ENCODE peak calls at places on chromosome 21, in eight cellular contexts. N is WERI-Rb-1, I is heart left ventricle, R is fibroblast of mammary gland, M is ascending aorta, X is IMR-90, E is tibial nerve, P is choroid plexus epithelial cell. A is an unnamed sample.

GRCh38 chr21:17900281-17900989 is 81.3 kb upstream of the C21orf91 start:
- DNase-seq in N (peak), I (peak), R (no peak), M (no peak), X (no peak), E (no peak), P (no peak), A (no peak)

GRCh38 chr21:37829447-37829846 is 86.8 kb downstream of the KCNJ6 start:
- DNase-seq in N (peak), I (no peak), R (peak), M (no peak), X (peak), E (no peak), P (no peak), A (no peak)

GRCh38 chr21:41024341-41025056 is 143.5 kb upstream of the BACE2 start:
- DNase-seq in N (no peak), I (no peak), R (no peak), M (no peak), X (no peak), E (no peak), P (no peak), A (no peak)

GRCh38 chr21:41802684-41803083 is 35.8 kb upstream of the RIPK4 start:
- DNase-seq in N (no peak), I (peak), R (peak), M (no peak), X (no peak), E (peak), P (no peak), A (no peak)

GRCh38 chr21:41706678-41707077 is 60.2 kb downstream of the RIPK4 start:
- DNase-seq in N (no peak), I (no peak), R (peak), M (no peak), X (peak), E (no peak), P (peak), A (no peak)

GRCh38 chr21:42711667-42712066 is 58.2 kb downstream of the PDE9A start:
- DNase-seq in N (no peak), I (no peak), R (no peak), M (no peak), X (no peak), E (no peak), P (no peak), A (no peak)

GRCh38 chr21:43375827-43376795 is 50.8 kb downstream of the SIK1 start:
- DNase-seq in N (no peak), I (no peak), R (no peak), M (no peak), X (no peak), E (no peak), P (no peak), A (no peak)

GRCh38 chr21:42093991-42094417 is 22.9 kb downstream of the UMODL1 start:
- DNase-seq in N (no peak), I (no peak), R (peak), M (peak), X (peak), E (no peak), P (peak), A (no peak)

GRCh38 chr21:38905751-38906150 is 100.0 kb downstream of the ETS2 start:
- DNase-seq in N (no peak), I (no peak), R (no peak), M (no peak), X (no peak), E (no peak), P (no peak), A (no peak)

GRCh38 chr21:38691626-38692025 is 114.1 kb upstream of the ETS2 start:
- DNase-seq in N (no peak), I (no peak), R (no peak), M (no peak), X (no peak), E (no peak), P (no peak), A (no peak)

GRCh38 chr21:38798481-38798882 is 7.2 kb upstream of the ETS2 start:
- DNase-seq in N (no peak), I (no peak), R (no peak), M (no peak), X (no peak), E (no peak), P (peak), A (no peak)

GRCh38 chr21:41653944-41654625 is 112.8 kb downstream of the RIPK4 start:
- DNase-seq in N (no peak), I (no peak), R (peak), M (no peak), X (peak), E (no peak), P (peak), A (no peak)

GRCh38 chr21:40029888-40030287 is 162.7 kb downstream of the PCP4 start:
- DNase-seq in N (no peak), I (no peak), R (no peak), M (no peak), X (no peak), E (no peak), P (no peak), A (no peak)

GRCh38 chr21:37407719-37408455 is 41.3 kb downstream of the DYRK1A start:
- DNase-seq in N (no peak), I (no peak), R (peak), M (no peak), X (peak), E (no peak), P (peak), A (no peak)

GRCh38 chr21:38766987-38767722 is 38.6 kb upstream of the ETS2 start:
- DNase-seq in N (no peak), I (no peak), R (no peak), M (no peak), X (no peak), E (no peak), P (no peak), A (no peak)

GRCh38 chr21:38255718-38256117 is 1.1 kb upstream of the KCNJ15 start:
- DNase-seq in N (no peak), I (no peak), R (no peak), M (no peak), X (no peak), E (no peak), P (no peak), A (no peak)

GRCh38 chr21:21907271-21907670 is 909.1 kb downstream of the NCAM2 start:
- DNase-seq in N (no peak), I (no peak), R (no peak), M (no peak), X (no peak), E (no peak), P (peak), A (no peak)

GRCh38 chr21:31530364-31530763 is 129.1 kb upstream of the SOD1 start:
- DNase-seq in N (no peak), I (no peak), R (no peak), M (no peak), X (no peak), E (no peak), P (no peak), A (no peak)

GRCh38 chr21:20207335-20207734 is 790.9 kb upstream of the NCAM2 start:
- DNase-seq in N (no peak), I (no peak), R (no peak), M (no peak), X (no peak), E (no peak), P (no peak), A (no peak)

GRCh38 chr21:27423073-27423472 is 456.2 kb upstream of the ADAMTS5 start:
- DNase-seq in N (no peak), I (peak), R (peak), M (peak), X (peak), E (peak), P (peak), A (no peak)

GRCh38 chr21:36729301-36729970 is 30.5 kb downstream of the SIM2 start:
- DNase-seq in N (no peak), I (no peak), R (no peak), M (no peak), X (no peak), E (no peak), P (no peak), A (no peak)

GRCh38 chr21:14096577-14096976 is 114.2 kb downstream of the LIPI start:
- DNase-seq in N (no peak), I (no peak), R (no peak), M (no peak), X (no peak), E (no peak), P (no peak), A (no peak)

GRCh38 chr21:15060776-15061175 is 4.0 kb downstream of the NRIP1 start:
- DNase-seq in N (no peak), I (no peak), R (no peak), M (no peak), X (peak), E (no peak), P (peak), A (no peak)

GRCh38 chr21:14968821-14969220 is 96.0 kb downstream of the NRIP1 start:
- DNase-seq in N (no peak), I (no peak), R (no peak), M (no peak), X (peak), E (no peak), P (peak), A (no peak)

GRCh38 chr21:32515869-32516268 is 69.5 kb downstream of the TCP10L start:
- DNase-seq in N (no peak), I (no peak), R (peak), M (no peak), X (peak), E (no peak), P (peak), A (no peak)

GRCh38 chr21:31521515-31521914 is 138.0 kb upstream of the SOD1 start:
- DNase-seq in N (no peak), I (no peak), R (no peak), M (no peak), X (no peak), E (no peak), P (no peak), A (no peak)

GRCh38 chr21:42525228-42525604 is 11.6 kb downstream of the SLC37A1 start:
- DNase-seq in N (no peak), I (no peak), R (peak), M (no peak), X (peak), E (no peak), P (peak), A (no peak)

GRCh38 chr21:38354231-38354630 is 97.4 kb downstream of the KCNJ15 start:
- DNase-seq in N (no peak), I (no peak), R (no peak), M (no peak), X (no peak), E (no peak), P (no peak), A (no peak)

GRCh38 chr21:39613029-39613934 is 542 bp downstream of the B3GALT5 start:
- DNase-seq in N (no peak), I (no peak), R (no peak), M (no peak), X (no peak), E (no peak), P (peak), A (no peak)

GRCh38 chr21:36297938-36298572 is 21.9 kb upstream of the MORC3 start:
- DNase-seq in N (no peak), I (peak), R (no peak), M (no peak), X (peak), E (peak), P (peak), A (no peak)

GRCh38 chr21:27645285-27645684 is 678.4 kb upstream of the ADAMTS5 start:
- DNase-seq in N (no peak), I (no peak), R (peak), M (no peak), X (peak), E (no peak), P (peak), A (no peak)

GRCh38 chr21:25385912-25386474 is 221.3 kb downstream of the MRPL39 start:
- DNase-seq in N (no peak), I (no peak), R (peak), M (no peak), X (peak), E (no peak), P (peak), A (peak)

GRCh38 chr21:37675202-37675801 is 241.0 kb downstream of the KCNJ6 start:
- DNase-seq in N (peak), I (peak), R (peak), M (no peak), X (peak), E (peak), P (peak), A (peak)

GRCh38 chr21:25186278-25186677 is 421.0 kb downstream of the MRPL39 start:
- DNase-seq in N (no peak), I (no peak), R (no peak), M (no peak), X (no peak), E (no peak), P (no peak), A (no peak)

DNA sequence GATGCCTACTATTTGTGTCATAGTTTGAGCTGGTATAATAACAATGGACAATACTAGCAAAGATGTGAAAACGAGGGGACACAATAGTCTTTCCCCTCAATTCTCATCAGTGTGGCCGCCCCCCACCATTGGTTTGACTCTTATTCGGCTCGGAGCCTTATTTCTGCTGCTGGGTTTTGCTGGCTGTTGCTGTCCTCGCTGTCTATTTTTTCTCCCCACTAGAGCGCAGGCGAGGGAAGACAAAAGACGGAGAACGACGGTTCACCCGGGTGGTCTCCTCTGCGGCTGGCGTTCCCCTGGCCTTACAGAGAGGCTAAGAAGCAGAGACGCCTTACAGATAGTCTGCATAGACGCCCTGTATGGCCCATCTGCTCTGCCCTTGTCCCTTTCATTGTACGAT is 19.4 kb downstream of the CLIC6 start:
- DNase-seq in N (no peak), I (peak), R (peak), M (no peak), X (no peak), E (no peak), P (no peak), A (no peak)
- TF ChIP-seq CTCF in N (no peak), I (no peak), R (peak), M (no peak), X (no peak), E (no peak), P (no peak), A (no peak)

GRCh38 chr21:45130324-45130774 is 56.0 kb downstream of the ADARB1 start:
- DNase-seq in N (no peak), I (no peak), R (peak), M (no peak), X (peak), E (no peak), P (peak), A (no peak)
- TF ChIP-seq CTCF in N (no peak), I (no peak), R (no peak), M (no peak), X (no peak), E (peak), P (no peak), A (no peak)

DNA sequence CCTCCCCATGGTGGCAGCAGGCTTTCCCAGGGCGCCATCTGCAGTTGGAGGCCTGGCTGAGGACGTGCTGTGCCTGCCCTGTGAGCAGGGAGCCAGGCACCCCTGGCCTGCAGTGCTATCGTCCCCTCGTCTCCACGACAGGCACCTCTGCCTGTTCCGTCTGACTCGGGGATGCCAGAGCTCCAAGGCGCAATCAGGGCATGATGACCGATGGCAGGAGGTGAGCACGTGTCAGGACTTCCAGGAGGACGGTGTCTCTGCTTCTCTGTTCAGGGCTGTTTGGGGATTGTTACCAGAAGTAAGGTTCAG is 125.2 kb downstream of the PCBP3 start:
- DNase-seq in N (peak), I (no peak), R (no peak), M (no peak), X (no peak), E (no peak), P (no peak), A (no peak)
- TF ChIP-seq CTCF in N (peak), I (no peak), R (no peak), M (no peak), X (peak), E (no peak), P (peak), A (no peak)

DNA sequence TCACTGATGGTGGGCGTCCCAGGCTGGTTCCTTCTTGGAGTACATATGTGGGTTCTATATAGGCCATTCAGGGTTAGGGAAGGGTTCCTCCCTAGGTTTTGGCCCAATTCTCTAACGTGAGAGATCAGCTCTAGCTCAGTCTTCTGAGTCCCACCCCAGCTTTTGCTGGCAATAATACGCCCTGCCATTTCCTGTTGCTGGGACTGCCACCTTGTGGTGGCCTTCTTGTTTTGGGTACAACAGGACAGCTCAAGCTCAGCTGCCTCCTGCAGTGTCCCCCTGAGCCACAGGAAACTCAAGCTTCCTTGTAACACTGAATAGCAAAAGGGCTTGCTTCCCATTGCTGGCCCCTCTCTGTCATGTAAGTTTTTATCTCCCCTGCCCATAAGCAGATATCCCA is 77.8 kb downstream of the BACH1 start:
- DNase-seq in N (peak), I (peak), R (peak), M (no peak), X (no peak), E (peak), P (peak), A (no peak)
- TF ChIP-seq CTCF in N (peak), I (peak), R (peak), M (peak), X (peak), E (no peak), P (peak), A (peak)

GRCh38 chr21:34498623-34499022 is 13.4 kb downstream of the KCNE1 start:
- DNase-seq in N (no peak), I (peak), R (peak), M (no peak), X (peak), E (no peak), P (peak), A (no peak)

GRCh38 chr21:34502480-34503106 is 9.4 kb downstream of the KCNE1 start:
- DNase-seq in N (no peak), I (no peak), R (no peak), M (no peak), X (no peak), E (no peak), P (no peak), A (no peak)

GRCh38 chr21:34499116-34499515 is 12.9 kb downstream of the KCNE1 start:
- DNase-seq in N (no peak), I (no peak), R (no peak), M (no peak), X (no peak), E (no peak), P (no peak), A (no peak)

GRCh38 chr21:34501716-34502115 is 10.3 kb downstream of the KCNE1 start:
- DNase-seq in N (no peak), I (no peak), R (no peak), M (no peak), X (no peak), E (no peak), P (no peak), A (no peak)
- TF ChIP-seq CTCF in N (no peak), I (no peak), R (no peak), M (no peak), X (no peak), E (no peak), P (no peak), A (no peak)

A was measured in progenitor cell of endocrine pancreas.